ENCODE peak calls at places on chromosomes 12 and 14, in eight cellular contexts. One of them, this sample, is unnamed. For H3K4me1 and H3K9me3, the result is how much of the 10 kb centered on the place peaks cover.

GRCh38 chr14:104373055-104373854 is 206.3 kb upstream of the C14orf180 start:
- DNase-seq in cardiac muscle cell: no peak
- DNase-seq in adrenal gland: no peak
- DNase-seq in esophagus squamous epithelium: no peak
- DNase-seq in CD4-positive, alpha-beta memory T cell: no peak
- DNase-seq in prostate gland: no peak
- DNase-seq in PC-3: no peak
- DNase-seq in small intestine: peak
- DNase-seq in this sample: no peak

GRCh38 chr12:121314441-121314840 is 17.9 kb upstream of the CAMKK2 start:
- DNase-seq in esophagus squamous epithelium: no peak
- DNase-seq in cardiac muscle cell: no peak
- DNase-seq in small intestine: no peak
- DNase-seq in CD4-positive, alpha-beta memory T cell: no peak
- DNase-seq in PC-3: no peak
- DNase-seq in adrenal gland: no peak
- DNase-seq in prostate gland: no peak
- DNase-seq in this sample: no peak

GRCh38 chr14:105187116-105187515 is 6.0 kb upstream of the NUDT14 start:
- DNase-seq in PC-3: peak
- DNase-seq in adrenal gland: no peak
- DNase-seq in prostate gland: no peak
- DNase-seq in cardiac muscle cell: no peak
- DNase-seq in CD4-positive, alpha-beta memory T cell: no peak
- DNase-seq in small intestine: no peak
- DNase-seq in esophagus squamous epithelium: no peak
- DNase-seq in this sample: no peak

GRCh38 chr14:89813485-89814080 is 140.9 kb downstream of the EFCAB11 start:
- DNase-seq in prostate gland: no peak
- DNase-seq in cardiac muscle cell: peak
- DNase-seq in esophagus squamous epithelium: no peak
- DNase-seq in small intestine: no peak
- DNase-seq in CD4-positive, alpha-beta memory T cell: no peak
- DNase-seq in PC-3: no peak
- DNase-seq in adrenal gland: no peak
- DNase-seq in this sample: no peak

GRCh38 chr14:76867536-76868452 is 41.6 kb downstream of the LRRC74A start:
- DNase-seq in prostate gland: no peak
- DNase-seq in cardiac muscle cell: no peak
- DNase-seq in PC-3: no peak
- DNase-seq in CD4-positive, alpha-beta memory T cell: peak
- DNase-seq in esophagus squamous epithelium: no peak
- DNase-seq in adrenal gland: peak
- DNase-seq in small intestine: no peak
- DNase-seq in this sample: no peak

GRCh38 chr12:113136990-113137511 is 1.5 kb upstream of the RASAL1 start:
- DNase-seq in prostate gland: no peak
- DNase-seq in cardiac muscle cell: no peak
- DNase-seq in CD4-positive, alpha-beta memory T cell: no peak
- DNase-seq in adrenal gland: no peak
- DNase-seq in PC-3: no peak
- DNase-seq in esophagus squamous epithelium: no peak
- DNase-seq in small intestine: peak
- DNase-seq in this sample: no peak

GRCh38 chr14:70059545-70059944 is 129.2 kb downstream of the SLC8A3 start:
- DNase-seq in prostate gland: no peak
- DNase-seq in adrenal gland: no peak
- DNase-seq in CD4-positive, alpha-beta memory T cell: no peak
- DNase-seq in small intestine: no peak
- DNase-seq in PC-3: no peak
- DNase-seq in esophagus squamous epithelium: no peak
- DNase-seq in cardiac muscle cell: no peak
- DNase-seq in this sample: no peak

GRCh38 chr12:106956048-106956935 is 585 bp downstream of the TMEM263 start:
- DNase-seq in cardiac muscle cell: peak
- DNase-seq in esophagus squamous epithelium: no peak
- DNase-seq in PC-3: peak
- DNase-seq in prostate gland: peak
- DNase-seq in adrenal gland: peak
- DNase-seq in small intestine: peak
- DNase-seq in CD4-positive, alpha-beta memory T cell: peak
- DNase-seq in this sample: peak

GRCh38 chr12:51323317-51323960 is 535 bp downstream of the BIN2 start:
- DNase-seq in prostate gland: no peak
- DNase-seq in CD4-positive, alpha-beta memory T cell: peak
- DNase-seq in small intestine: peak
- DNase-seq in esophagus squamous epithelium: no peak
- DNase-seq in adrenal gland: no peak
- DNase-seq in cardiac muscle cell: no peak
- DNase-seq in PC-3: no peak
- DNase-seq in this sample: no peak

GRCh38 chr14:69685716-69686115 is 74.3 kb downstream of the SUSD6 start:
- DNase-seq in small intestine: peak
- DNase-seq in prostate gland: peak
- DNase-seq in esophagus squamous epithelium: no peak
- DNase-seq in CD4-positive, alpha-beta memory T cell: no peak
- DNase-seq in adrenal gland: peak
- DNase-seq in cardiac muscle cell: peak
- DNase-seq in PC-3: peak
- DNase-seq in this sample: no peak

GRCh38 chr12:32765906-32766305 is 10.2 kb upstream of the YARS2 start:
- DNase-seq in cardiac muscle cell: no peak
- DNase-seq in prostate gland: no peak
- DNase-seq in esophagus squamous epithelium: no peak
- DNase-seq in PC-3: no peak
- DNase-seq in CD4-positive, alpha-beta memory T cell: no peak
- DNase-seq in small intestine: no peak
- DNase-seq in adrenal gland: no peak
- DNase-seq in this sample: no peak

GRCh38 chr12:12909228-12909994 is 18.0 kb downstream of the GPRC5A start:
- DNase-seq in CD4-positive, alpha-beta memory T cell: no peak
- DNase-seq in PC-3: no peak
- DNase-seq in small intestine: no peak
- DNase-seq in adrenal gland: no peak
- DNase-seq in prostate gland: no peak
- DNase-seq in cardiac muscle cell: no peak
- DNase-seq in esophagus squamous epithelium: no peak
- DNase-seq in this sample: no peak

GRCh38 chr14:99276482-99276881 is 4.5 kb upstream of the BCL11B start:
- DNase-seq in cardiac muscle cell: no peak
- DNase-seq in adrenal gland: no peak
- DNase-seq in small intestine: no peak
- DNase-seq in prostate gland: no peak
- DNase-seq in CD4-positive, alpha-beta memory T cell: no peak
- DNase-seq in esophagus squamous epithelium: no peak
- DNase-seq in PC-3: no peak
- DNase-seq in this sample: no peak

GRCh38 chr12:122977153-122977552 is 2.1 kb downstream of the OGFOD2 start:
- DNase-seq in esophagus squamous epithelium: no peak
- DNase-seq in cardiac muscle cell: no peak
- DNase-seq in adrenal gland: no peak
- DNase-seq in small intestine: no peak
- DNase-seq in prostate gland: no peak
- DNase-seq in CD4-positive, alpha-beta memory T cell: no peak
- DNase-seq in PC-3: no peak
- DNase-seq in this sample: no peak

GRCh38 chr12:122976648-122976975 is 1.6 kb downstream of the OGFOD2 start:
- DNase-seq in prostate gland: no peak
- DNase-seq in CD4-positive, alpha-beta memory T cell: no peak
- DNase-seq in cardiac muscle cell: no peak
- DNase-seq in PC-3: no peak
- DNase-seq in adrenal gland: no peak
- DNase-seq in small intestine: no peak
- DNase-seq in esophagus squamous epithelium: no peak
- DNase-seq in this sample: no peak

GRCh38 chr12:122978507-122978955 is 1.9 kb upstream of the ARL6IP4 start:
- DNase-seq in small intestine: no peak
- DNase-seq in cardiac muscle cell: no peak
- DNase-seq in CD4-positive, alpha-beta memory T cell: no peak
- DNase-seq in esophagus squamous epithelium: no peak
- DNase-seq in PC-3: no peak
- DNase-seq in adrenal gland: no peak
- DNase-seq in prostate gland: no peak
- DNase-seq in this sample: no peak

GRCh38 chr12:122979001-122979907 is 1.2 kb upstream of the ARL6IP4 start:
- DNase-seq in small intestine: no peak
- DNase-seq in esophagus squamous epithelium: no peak
- DNase-seq in CD4-positive, alpha-beta memory T cell: no peak
- DNase-seq in adrenal gland: no peak
- DNase-seq in prostate gland: no peak
- DNase-seq in cardiac muscle cell: no peak
- DNase-seq in PC-3: no peak
- DNase-seq in this sample: no peak

DNA sequence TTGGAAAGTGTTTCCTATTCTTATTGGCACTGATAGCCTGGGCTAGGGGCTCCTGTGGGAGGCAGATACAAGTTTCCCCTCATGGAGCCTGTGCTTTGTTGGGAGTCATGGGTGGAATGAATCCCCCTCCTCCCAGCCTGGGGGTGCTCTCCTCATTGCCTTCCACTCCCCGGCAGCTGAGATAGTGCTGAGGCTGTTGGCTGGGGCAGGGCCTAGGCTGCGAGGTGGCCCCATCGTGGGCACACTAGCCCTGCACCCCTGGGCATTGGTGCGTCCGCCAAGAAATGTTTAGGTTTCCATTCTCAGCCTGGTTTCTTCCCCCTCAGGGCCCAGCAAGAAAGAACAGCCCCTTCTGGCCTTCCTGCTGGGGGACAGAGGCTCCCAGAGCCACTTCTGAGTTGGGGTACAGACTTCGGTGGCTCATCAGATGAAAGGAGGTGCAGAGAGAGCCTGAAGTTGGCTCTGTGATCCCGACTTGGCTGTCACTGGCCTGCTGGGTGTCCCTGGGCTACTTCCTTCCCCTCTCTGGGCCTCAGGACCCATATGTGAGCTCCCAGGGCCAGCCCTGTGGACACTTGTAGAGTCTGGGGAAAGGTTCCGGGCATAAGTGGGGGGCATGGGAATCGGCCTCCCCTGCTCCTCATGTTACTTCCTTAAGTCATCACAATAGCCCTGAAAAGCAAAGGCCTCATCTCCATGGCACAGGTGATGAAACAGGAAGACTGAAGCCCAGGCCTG is 2.7 kb upstream of the ARL6IP4 start:
- DNase-seq in small intestine: no peak
- DNase-seq in adrenal gland: no peak
- DNase-seq in esophagus squamous epithelium: no peak
- DNase-seq in CD4-positive, alpha-beta memory T cell: no peak
- DNase-seq in prostate gland: no peak
- DNase-seq in PC-3: no peak
- DNase-seq in cardiac muscle cell: no peak
- DNase-seq in this sample: no peak
- H3K4me1 ChIP-seq in small intestine: under half
- H3K4me1 ChIP-seq in adrenal gland: under half
- H3K4me1 ChIP-seq in esophagus squamous epithelium: half or more
- H3K4me1 ChIP-seq in CD4-positive, alpha-beta memory T cell: half or more
- H3K4me1 ChIP-seq in prostate gland: under half
- H3K4me1 ChIP-seq in PC-3: under half
- H3K4me1 ChIP-seq in cardiac muscle cell: under half
- H3K4me1 ChIP-seq in this sample: under half

DNA sequence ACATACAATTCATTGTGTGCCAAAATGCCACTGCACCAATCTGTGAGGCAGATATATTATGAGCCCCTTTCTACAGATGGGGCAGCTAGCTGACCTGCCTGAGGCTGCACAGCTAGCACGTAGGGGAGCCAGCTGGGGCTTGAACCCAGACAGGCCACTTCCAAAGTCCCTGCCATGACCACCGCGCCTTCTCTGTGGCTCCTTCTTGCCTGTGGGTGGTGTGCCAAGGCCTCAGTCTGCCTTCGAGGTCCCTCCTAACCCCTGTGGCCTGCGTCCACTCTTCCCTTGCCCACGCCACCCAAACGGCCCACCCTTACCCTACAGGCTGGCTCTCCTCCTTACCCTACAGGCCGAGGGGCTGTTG is 16.2 kb downstream of the FAM222A start:
- DNase-seq in cardiac muscle cell: no peak
- DNase-seq in adrenal gland: no peak
- DNase-seq in prostate gland: no peak
- DNase-seq in small intestine: no peak
- DNase-seq in esophagus squamous epithelium: no peak
- DNase-seq in CD4-positive, alpha-beta memory T cell: no peak
- DNase-seq in PC-3: no peak
- DNase-seq in this sample: peak
- H3K4me3 ChIP-seq in cardiac muscle cell: no peak
- H3K4me3 ChIP-seq in adrenal gland: no peak
- H3K4me3 ChIP-seq in prostate gland: no peak
- H3K4me3 ChIP-seq in small intestine: no peak
- H3K4me3 ChIP-seq in esophagus squamous epithelium: no peak
- H3K4me3 ChIP-seq in CD4-positive, alpha-beta memory T cell: no peak
- H3K4me3 ChIP-seq in PC-3: no peak
- H3K4me3 ChIP-seq in this sample: no peak

DNA sequence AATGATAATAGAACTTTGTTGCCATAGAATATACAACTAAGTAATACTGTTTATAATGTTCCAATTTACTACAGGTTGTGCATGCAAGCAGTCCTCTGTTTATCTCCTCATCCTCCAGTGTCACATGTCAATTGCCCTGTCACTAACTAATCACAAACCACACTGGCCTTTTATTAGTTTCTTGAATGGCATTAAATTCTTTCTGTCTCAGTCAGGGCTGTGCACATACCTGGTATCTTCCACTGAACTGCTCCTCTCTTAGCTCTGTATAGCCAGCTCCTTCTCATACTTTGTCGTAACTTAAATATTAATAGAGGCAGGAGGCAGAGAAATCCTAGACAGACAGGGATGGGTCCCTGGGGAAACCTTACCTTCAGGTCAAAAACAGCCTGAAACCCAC is 24.0 kb downstream of the GABARAPL1 start:
- DNase-seq in PC-3: peak
- DNase-seq in cardiac muscle cell: no peak
- DNase-seq in small intestine: no peak
- DNase-seq in prostate gland: no peak
- DNase-seq in CD4-positive, alpha-beta memory T cell: no peak
- DNase-seq in esophagus squamous epithelium: no peak
- DNase-seq in adrenal gland: no peak
- DNase-seq in this sample: no peak
- H3K9me3 ChIP-seq in PC-3: under half
- H3K9me3 ChIP-seq in cardiac muscle cell: under half
- H3K9me3 ChIP-seq in small intestine: under half
- H3K9me3 ChIP-seq in prostate gland: under half
- H3K9me3 ChIP-seq in CD4-positive, alpha-beta memory T cell: under half
- H3K9me3 ChIP-seq in esophagus squamous epithelium: under half
- H3K9me3 ChIP-seq in adrenal gland: under half
- H3K9me3 ChIP-seq in this sample: under half

DNA sequence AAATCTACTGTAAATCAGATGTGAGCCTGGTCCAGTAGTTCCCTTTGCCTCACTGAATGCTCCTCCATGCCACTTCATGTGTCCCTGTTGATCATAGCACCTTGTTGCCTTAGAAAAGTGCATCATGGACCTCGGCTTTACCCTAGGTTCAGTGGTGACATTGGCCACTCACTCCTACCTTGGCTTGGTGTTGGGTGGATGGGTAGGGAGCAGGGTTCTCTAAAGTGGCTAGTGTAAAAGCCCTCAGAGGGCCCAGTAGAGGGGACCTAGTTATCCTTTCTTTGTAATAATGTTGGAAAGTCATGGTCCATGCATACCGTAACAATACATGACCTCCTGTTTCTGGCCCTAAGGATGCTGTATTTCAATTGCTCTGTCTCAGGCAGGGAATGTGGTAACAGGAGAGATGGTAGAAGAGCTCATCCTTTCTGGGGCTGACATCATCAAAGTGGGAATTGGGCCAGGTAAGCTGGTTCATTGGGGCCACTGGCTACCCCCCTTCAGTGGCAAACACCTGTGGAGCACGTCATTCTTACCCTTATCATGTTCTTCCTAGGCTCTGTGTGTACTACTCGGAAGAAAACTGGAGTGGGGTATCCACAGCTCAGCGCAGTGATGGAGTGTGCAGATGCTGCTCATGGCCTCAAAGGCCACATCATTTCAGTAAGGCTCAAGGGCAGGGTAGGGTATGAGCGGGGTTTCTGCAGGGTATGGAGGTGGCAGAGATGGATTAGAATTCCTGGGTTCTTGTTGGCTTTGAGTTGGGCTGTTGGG is 4.1 kb downstream of the GMPR2 start:
- DNase-seq in small intestine: no peak
- DNase-seq in cardiac muscle cell: no peak
- DNase-seq in prostate gland: no peak
- DNase-seq in PC-3: no peak
- DNase-seq in adrenal gland: no peak
- DNase-seq in esophagus squamous epithelium: no peak
- DNase-seq in CD4-positive, alpha-beta memory T cell: no peak
- DNase-seq in this sample: no peak
- H3K4me1 ChIP-seq in small intestine: under half
- H3K4me1 ChIP-seq in cardiac muscle cell: under half
- H3K4me1 ChIP-seq in prostate gland: under half
- H3K4me1 ChIP-seq in PC-3: half or more
- H3K4me1 ChIP-seq in adrenal gland: under half
- H3K4me1 ChIP-seq in esophagus squamous epithelium: under half
- H3K4me1 ChIP-seq in CD4-positive, alpha-beta memory T cell: half or more
- H3K4me1 ChIP-seq in this sample: under half